ENCODE peak calls at places on chromosomes 2 and 18, in seven cellular contexts. R is central memory CD8-positive, alpha-beta T cell; W is lower lobe of right lung; K is ureter; X is NCI-H146; G is activated naive CD8-positive, alpha-beta T cell treated with anti-CD3 and anti-CD28 coated beads, Interleukin-2, amount 50 U/mL, for 24 hours; P is pancreas. F is an unnamed sample.
A peak's percentile ranks its signal among the peaks of the same experiment; 100 is the strongest.

GRCh38 chr2:71578665-71579371 is 125.5 kb downstream of the DYSF start:
- DNase-seq in R (no peak), W (no peak), K (no peak), X (no peak), G (no peak), P (no peak), F (no peak)

GRCh38 chr2:174660984-174661675 is 63.5 kb upstream of the WIPF1 start:
- DNase-seq in R (no peak), W (no peak), K (no peak), X (no peak), G (no peak), P (no peak), F (no peak)

GRCh38 chr2:16639431-16639830 is 26.2 kb downstream of the CYRIA start:
- DNase-seq in R (no peak), W (no peak), K (no peak), X (peak; percentile 7), G (no peak), P (no peak), F (no peak)

GRCh38 chr18:11175266-11175947 is 26.0 kb upstream of the PIEZO2 start:
- DNase-seq in R (no peak), W (no peak), K (no peak), X (no peak), G (no peak), P (no peak), F (no peak)

GRCh38 chr18:70296781-70297180 is 7.9 kb downstream of the SOCS6 start:
- DNase-seq in R (no peak), W (no peak), K (no peak), X (no peak), G (no peak), P (no peak), F (no peak)

GRCh38 chr2:168244318-168244717 is 3.1 kb downstream of the STK39 start:
- DNase-seq in R (no peak), W (no peak), K (peak; percentile 59), X (peak; percentile 74), G (peak; percentile 31), P (no peak), F (peak; percentile 52)

GRCh38 chr2:188478724-188479123 is 187.1 kb downstream of the GULP1 start:
- DNase-seq in R (no peak), W (no peak), K (no peak), X (peak; percentile 17), G (no peak), P (no peak), F (no peak)

GRCh38 chr18:63199743-63200241 is 119.8 kb downstream of the BCL2 start:
- DNase-seq in R (no peak), W (no peak), K (no peak), X (no peak), G (no peak), P (no peak), F (no peak)

GRCh38 chr2:1518891-1519530 is 105.7 kb downstream of the TPO start:
- DNase-seq in R (no peak), W (no peak), K (no peak), X (no peak), G (no peak), P (no peak), F (no peak)